ENCODE peak calls at places on chromosomes 2 and 18, in nine cellular contexts. R, T, X, B, S, Z, V, O and C are unnamed samples.
A peak's percentile ranks its signal among the peaks of the same experiment; 100 is the strongest.

GRCh38 chr2:126496493-126496892 is 159.5 kb upstream of the GYPC start:
- DNase-seq in R (no peak), T (no peak), X (no peak), B (no peak), S (no peak), Z (no peak), V (no peak), O (no peak), C (peak; percentile 52)

GRCh38 chr18:24414349-24415003 is 12.0 kb upstream of the IMPACT start:
- DNase-seq in R (no peak), T (no peak), X (no peak), B (no peak), S (no peak), Z (no peak), V (no peak), O (no peak), C (no peak)

GRCh38 chr2:151568541-151568940 is 158.8 kb downstream of the RIF1 start:
- DNase-seq in R (no peak), T (no peak), X (no peak), B (no peak), S (no peak), Z (no peak), V (no peak), O (no peak), C (no peak)

GRCh38 chr2:68196120-68196716 is 38.5 kb downstream of the PNO1 start:
- DNase-seq in R (no peak), T (no peak), X (no peak), B (no peak), S (no peak), Z (no peak), V (no peak), O (peak; percentile 42), C (no peak)

GRCh38 chr2:53407363-53408080 is 360.1 kb upstream of the CHAC2 start:
- DNase-seq in R (no peak), T (peak; percentile 68), X (peak; percentile 47), B (no peak), S (no peak), Z (no peak), V (no peak), O (no peak), C (no peak)

GRCh38 chr18:74110149-74110548 is 37.5 kb downstream of the FBXO15 start:
- DNase-seq in R (no peak), T (no peak), X (no peak), B (no peak), S (no peak), Z (no peak), V (no peak), O (no peak), C (no peak)

GRCh38 chr2:64789466-64790320 is 136.0 kb upstream of the SERTAD2 start:
- DNase-seq in R (no peak), T (no peak), X (no peak), B (no peak), S (no peak), Z (no peak), V (no peak), O (no peak), C (no peak)

GRCh38 chr2:45935791-45936622 is 284.5 kb downstream of the PRKCE start:
- DNase-seq in R (peak; percentile 85), T (peak; percentile 91), X (peak; percentile 99), B (peak; percentile 65), S (peak; percentile 98), Z (peak; percentile 88), V (peak; percentile 94), O (peak; percentile 88), C (peak; percentile 80)

GRCh38 chr2:84481702-84482101 is 22.6 kb upstream of the SUCLG1 start:
- DNase-seq in R (no peak), T (peak; percentile 20), X (peak; percentile 4), B (no peak), S (no peak), Z (no peak), V (no peak), O (no peak), C (no peak)

GRCh38 chr18:34971313-34971712 is 69.9 kb upstream of the MAPRE2 start:
- DNase-seq in R (no peak), T (peak; percentile 5), X (peak; percentile 76), B (no peak), S (no peak), Z (no peak), V (no peak), O (no peak), C (no peak)

GRCh38 chr2:148300534-148300933 is 279.6 kb downstream of the MBD5 start:
- DNase-seq in R (no peak), T (no peak), X (no peak), B (no peak), S (no peak), Z (no peak), V (no peak), O (no peak), C (no peak)

GRCh38 chr2:235661538-235661937 is 167.7 kb downstream of the AGAP1 start:
- DNase-seq in R (no peak), T (no peak), X (no peak), B (no peak), S (no peak), Z (no peak), V (no peak), O (no peak), C (no peak)

GRCh38 chr2:126344498-126344897 is 311.5 kb upstream of the GYPC start:
- DNase-seq in R (no peak), T (no peak), X (no peak), B (no peak), S (no peak), Z (no peak), V (no peak), O (no peak), C (no peak)

GRCh38 chr2:193963472-193964119 is 1693.4 kb upstream of the SLC39A10 start:
- DNase-seq in R (no peak), T (peak; percentile 2), X (peak; percentile 71), B (peak; percentile 36), S (no peak), Z (peak; percentile 50), V (no peak), O (no peak), C (no peak)

GRCh38 chr18:48076461-48076860 is 146.0 kb upstream of the SMAD2 start:
- DNase-seq in R (no peak), T (no peak), X (no peak), B (no peak), S (no peak), Z (no peak), V (no peak), O (no peak), C (no peak)

GRCh38 chr2:14342313-14342712 is 290.2 kb upstream of the LRATD1 start:
- DNase-seq in R (no peak), T (no peak), X (no peak), B (no peak), S (no peak), Z (no peak), V (no peak), O (no peak), C (no peak)

GRCh38 chr2:162123806-162124758 is 28.0 kb downstream of the GCG start:
- DNase-seq in R (no peak), T (peak; percentile 53), X (peak; percentile 71), B (no peak), S (no peak), Z (no peak), V (no peak), O (no peak), C (peak; percentile 47)
- TF ChIP-seq CTCF in R (peak; percentile 69), T (peak; percentile 73), X (peak; percentile 49), B (peak; percentile 91), S (peak; percentile 91), Z (no peak), V (peak; percentile 78), O (peak; percentile 81), C (peak; percentile 72)

GRCh38 chr2:71672640-71673401 is 219.5 kb downstream of the DYSF start:
- DNase-seq in R (no peak), T (no peak), X (no peak), B (no peak), S (no peak), Z (peak; percentile 41), V (no peak), O (peak; percentile 15), C (no peak)

GRCh38 chr2:71674158-71674807 is 220.9 kb downstream of the DYSF start:
- DNase-seq in R (no peak), T (no peak), X (no peak), B (no peak), S (no peak), Z (no peak), V (no peak), O (no peak), C (no peak)

GRCh38 chr2:71673402-71673795 is 220.0 kb downstream of the DYSF start:
- DNase-seq in R (no peak), T (no peak), X (no peak), B (no peak), S (no peak), Z (no peak), V (no peak), O (no peak), C (no peak)

GRCh38 chr2:71672011-71672639 is 218.8 kb downstream of the DYSF start:
- DNase-seq in R (no peak), T (no peak), X (no peak), B (no peak), S (no peak), Z (peak; percentile 60), V (no peak), O (no peak), C (no peak)

DNA sequence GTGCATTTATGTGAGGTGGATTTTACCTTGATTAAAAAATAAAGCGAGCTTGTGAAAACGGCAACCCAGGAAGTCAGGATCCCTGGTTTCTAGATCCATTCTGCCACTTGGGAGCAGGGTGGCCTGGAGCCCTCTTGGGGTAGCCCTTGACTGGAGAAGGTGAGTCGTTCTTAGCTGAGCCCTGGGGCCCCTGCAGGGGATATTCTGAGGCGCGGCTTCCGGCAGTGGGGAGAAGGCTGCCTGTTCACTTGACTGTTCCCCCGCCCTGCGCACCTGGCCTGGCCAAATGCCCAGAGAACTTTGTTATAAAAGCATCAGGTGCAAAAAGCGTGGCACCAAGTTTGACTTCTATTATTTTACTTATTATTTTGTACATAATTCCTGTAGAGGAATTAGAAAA is 221.9 kb downstream of the DYSF start:
- DNase-seq in R (peak; percentile 67), T (peak; percentile 82), X (peak; percentile 59), B (no peak), S (no peak), Z (peak; percentile 43), V (peak; percentile 87), O (peak; percentile 83), C (no peak)
- TF ChIP-seq CTCF in R (no peak), T (no peak), X (no peak), B (no peak), S (no peak), Z (no peak), V (no peak), O (no peak), C (no peak)

GRCh38 chr18:54222922-54223567 is 1.4 kb downstream of the MBD2 start:
- DNase-seq in R (no peak), T (peak; percentile 4), X (no peak), B (no peak), S (no peak), Z (no peak), V (no peak), O (no peak), C (no peak)
- TF ChIP-seq CTCF in R (no peak), T (peak; percentile 50), X (peak; percentile 30), B (no peak), S (no peak), Z (no peak), V (peak; percentile 15), O (no peak), C (peak; percentile 21)

DNA sequence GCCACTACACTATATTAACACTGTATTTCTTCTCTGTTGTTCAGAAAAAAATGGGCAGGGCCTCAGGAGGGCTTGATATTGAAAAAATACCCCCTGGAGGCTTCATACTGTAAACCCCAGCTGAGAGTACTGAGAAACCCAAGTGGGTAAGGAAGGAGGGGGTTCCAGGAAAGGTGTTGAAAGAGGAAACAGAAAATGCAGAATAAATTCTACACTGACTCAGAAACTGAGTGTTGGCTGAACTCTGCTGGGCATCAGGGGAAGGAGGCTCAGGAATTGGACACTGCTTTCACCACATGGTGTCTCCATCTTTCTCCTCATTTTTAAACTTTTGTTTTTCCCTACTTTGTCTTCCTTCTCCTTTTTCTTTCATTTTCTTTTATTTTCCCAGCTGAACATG is 253.7 kb downstream of the DYM start:
- DNase-seq in R (no peak), T (no peak), X (no peak), B (no peak), S (no peak), Z (no peak), V (no peak), O (no peak), C (no peak)
- TF ChIP-seq CTCF in R (no peak), T (no peak), X (no peak), B (no peak), S (no peak), Z (no peak), V (no peak), O (no peak), C (peak; percentile 10)